ENCODE peak calls at places on chromosomes 4 and X, in ten cellular contexts. One of them, this sample, is unnamed.

GRCh38 chr4:76758290-76758882 is 139.6 kb downstream of the SOWAHB start:
- DNase-seq in A549: peak
- DNase-seq in stimulated activated CD4-positive, alpha-beta T cell treated with anti-CD3 and anti-CD28 coated beads, Interleukin-12 subunit alpha, Interleukin-12 subunit beta, amount 100 ng/mL, for 4 hours: no peak
- DNase-seq in germinal center: peak
- DNase-seq in activated gamma-delta T cell treated with anti-CD3 and anti-CD28 coated beads, Interleukin-2, amount 50 U/mL, for 16 hours: no peak
- DNase-seq in IMR-90: peak
- DNase-seq in DMS 273 treated with DMSO at 0.1 percent for 48 hours: peak
- DNase-seq in midbrain: peak
- DNase-seq in HS-5: peak
- DNase-seq in RPMI7951: peak
- DNase-seq in this sample: peak

GRCh38 chr4:31124008-31124645 is 404.0 kb downstream of the PCDH7 start:
- DNase-seq in A549: no peak
- DNase-seq in stimulated activated CD4-positive, alpha-beta T cell treated with anti-CD3 and anti-CD28 coated beads, Interleukin-12 subunit alpha, Interleukin-12 subunit beta, amount 100 ng/mL, for 4 hours: no peak
- DNase-seq in germinal center: no peak
- DNase-seq in activated gamma-delta T cell treated with anti-CD3 and anti-CD28 coated beads, Interleukin-2, amount 50 U/mL, for 16 hours: no peak
- DNase-seq in IMR-90: no peak
- DNase-seq in DMS 273 treated with DMSO at 0.1 percent for 48 hours: no peak
- DNase-seq in midbrain: no peak
- DNase-seq in HS-5: no peak
- DNase-seq in RPMI7951: no peak
- DNase-seq in this sample: no peak

GRCh38 chr4:7582313-7583096 is 147.8 kb upstream of the PSAPL1 start:
- DNase-seq in A549: no peak
- DNase-seq in stimulated activated CD4-positive, alpha-beta T cell treated with anti-CD3 and anti-CD28 coated beads, Interleukin-12 subunit alpha, Interleukin-12 subunit beta, amount 100 ng/mL, for 4 hours: no peak
- DNase-seq in germinal center: no peak
- DNase-seq in activated gamma-delta T cell treated with anti-CD3 and anti-CD28 coated beads, Interleukin-2, amount 50 U/mL, for 16 hours: no peak
- DNase-seq in IMR-90: no peak
- DNase-seq in DMS 273 treated with DMSO at 0.1 percent for 48 hours: no peak
- DNase-seq in midbrain: no peak
- DNase-seq in HS-5: no peak
- DNase-seq in RPMI7951: no peak
- DNase-seq in this sample: no peak

GRCh38 chr4:143282170-143282760 is 54.4 kb upstream of the GAB1 start:
- DNase-seq in A549: no peak
- DNase-seq in stimulated activated CD4-positive, alpha-beta T cell treated with anti-CD3 and anti-CD28 coated beads, Interleukin-12 subunit alpha, Interleukin-12 subunit beta, amount 100 ng/mL, for 4 hours: no peak
- DNase-seq in germinal center: no peak
- DNase-seq in activated gamma-delta T cell treated with anti-CD3 and anti-CD28 coated beads, Interleukin-2, amount 50 U/mL, for 16 hours: no peak
- DNase-seq in IMR-90: no peak
- DNase-seq in DMS 273 treated with DMSO at 0.1 percent for 48 hours: no peak
- DNase-seq in midbrain: no peak
- DNase-seq in HS-5: no peak
- DNase-seq in RPMI7951: no peak
- DNase-seq in this sample: no peak

GRCh38 chrX:105662248-105662647 is 160.1 kb upstream of the NRK start:
- DNase-seq in A549: no peak
- DNase-seq in stimulated activated CD4-positive, alpha-beta T cell treated with anti-CD3 and anti-CD28 coated beads, Interleukin-12 subunit alpha, Interleukin-12 subunit beta, amount 100 ng/mL, for 4 hours: no peak
- DNase-seq in germinal center: no peak
- DNase-seq in activated gamma-delta T cell treated with anti-CD3 and anti-CD28 coated beads, Interleukin-2, amount 50 U/mL, for 16 hours: no peak
- DNase-seq in IMR-90: no peak
- DNase-seq in DMS 273 treated with DMSO at 0.1 percent for 48 hours: no peak
- DNase-seq in midbrain: no peak
- DNase-seq in HS-5: no peak
- DNase-seq in RPMI7951: no peak
- DNase-seq in this sample: no peak

GRCh38 chr4:91280551-91281290 is 1023.0 kb upstream of the GRID2 start:
- DNase-seq in A549: no peak
- DNase-seq in stimulated activated CD4-positive, alpha-beta T cell treated with anti-CD3 and anti-CD28 coated beads, Interleukin-12 subunit alpha, Interleukin-12 subunit beta, amount 100 ng/mL, for 4 hours: no peak
- DNase-seq in germinal center: no peak
- DNase-seq in activated gamma-delta T cell treated with anti-CD3 and anti-CD28 coated beads, Interleukin-2, amount 50 U/mL, for 16 hours: no peak
- DNase-seq in IMR-90: no peak
- DNase-seq in DMS 273 treated with DMSO at 0.1 percent for 48 hours: no peak
- DNase-seq in midbrain: no peak
- DNase-seq in HS-5: no peak
- DNase-seq in RPMI7951: no peak
- DNase-seq in this sample: no peak

GRCh38 chr4:91325495-91325894 is 978.3 kb upstream of the GRID2 start:
- DNase-seq in A549: no peak
- DNase-seq in stimulated activated CD4-positive, alpha-beta T cell treated with anti-CD3 and anti-CD28 coated beads, Interleukin-12 subunit alpha, Interleukin-12 subunit beta, amount 100 ng/mL, for 4 hours: no peak
- DNase-seq in germinal center: no peak
- DNase-seq in activated gamma-delta T cell treated with anti-CD3 and anti-CD28 coated beads, Interleukin-2, amount 50 U/mL, for 16 hours: no peak
- DNase-seq in IMR-90: no peak
- DNase-seq in DMS 273 treated with DMSO at 0.1 percent for 48 hours: peak
- DNase-seq in midbrain: no peak
- DNase-seq in HS-5: peak
- DNase-seq in RPMI7951: peak
- DNase-seq in this sample: peak

GRCh38 chr4:164252286-164252685 is 501.6 kb upstream of the SMIM31 start:
- DNase-seq in A549: no peak
- DNase-seq in stimulated activated CD4-positive, alpha-beta T cell treated with anti-CD3 and anti-CD28 coated beads, Interleukin-12 subunit alpha, Interleukin-12 subunit beta, amount 100 ng/mL, for 4 hours: no peak
- DNase-seq in germinal center: no peak
- DNase-seq in activated gamma-delta T cell treated with anti-CD3 and anti-CD28 coated beads, Interleukin-2, amount 50 U/mL, for 16 hours: no peak
- DNase-seq in IMR-90: no peak
- DNase-seq in DMS 273 treated with DMSO at 0.1 percent for 48 hours: no peak
- DNase-seq in midbrain: peak
- DNase-seq in HS-5: no peak
- DNase-seq in RPMI7951: no peak
- DNase-seq in this sample: peak

GRCh38 chrX:153689654-153690465 is 2.1 kb downstream of the SLC6A8 start:
- DNase-seq in A549: no peak
- DNase-seq in stimulated activated CD4-positive, alpha-beta T cell treated with anti-CD3 and anti-CD28 coated beads, Interleukin-12 subunit alpha, Interleukin-12 subunit beta, amount 100 ng/mL, for 4 hours: no peak
- DNase-seq in germinal center: no peak
- DNase-seq in activated gamma-delta T cell treated with anti-CD3 and anti-CD28 coated beads, Interleukin-2, amount 50 U/mL, for 16 hours: no peak
- DNase-seq in IMR-90: peak
- DNase-seq in DMS 273 treated with DMSO at 0.1 percent for 48 hours: no peak
- DNase-seq in midbrain: no peak
- DNase-seq in HS-5: no peak
- DNase-seq in RPMI7951: peak
- DNase-seq in this sample: peak

This sample was measured in HT1080.